ENCODE peak calls at places on chromosomes 4 and X, in eight cellular contexts. U is PC-3; O is Panc1; H is GM20000; C is CD8-positive, alpha-beta T cell; N is D721Med; P is B cell; Y is Caco-2. A is an unnamed sample.

GRCh38 chr4:17027495-17027894 is 129.1 kb upstream of the LDB2 start:
- DNase-seq in O (no peak), U (peak), N (no peak), Y (no peak), H (no peak), P (no peak), C (no peak), A (no peak)

GRCh38 chrX:66016905-66017658 is 22.8 kb downstream of the VSIG4 start:
- DNase-seq in H (peak), U (no peak), P (no peak), O (no peak), Y (no peak), N (no peak), C (no peak), A (no peak)

GRCh38 chrX:68841251-68842049 is 12.6 kb downstream of the EFNB1 start:
- DNase-seq in O (no peak), U (no peak), P (no peak), C (no peak), H (no peak), N (no peak), Y (no peak), A (no peak)

GRCh38 chr4:100483796-100484195 is 34.0 kb downstream of the EMCN start:
- DNase-seq in C (no peak), N (no peak), H (no peak), O (no peak), U (no peak), P (no peak), Y (no peak), A (no peak)

GRCh38 chrX:107827137-107827831 is 1.6 kb downstream of the MID2 start:
- DNase-seq in O (no peak), U (no peak), N (no peak), P (no peak), H (no peak), Y (no peak), C (no peak), A (no peak)

GRCh38 chrX:70421618-70422017 is 1.5 kb upstream of the GDPD2 start:
- DNase-seq in H (no peak), P (no peak), Y (no peak), C (no peak), U (no peak), O (no peak), N (no peak), A (no peak)

GRCh38 chrX:25034889-25035288 is 19.1 kb upstream of the ARX start:
- DNase-seq in U (peak), C (no peak), H (no peak), O (no peak), Y (no peak), P (no peak), N (no peak), A (no peak)

GRCh38 chrX:148601034-148601433 is 100.6 kb downstream of the AFF2 start:
- DNase-seq in P (no peak), N (no peak), H (no peak), C (no peak), O (no peak), U (no peak), Y (no peak), A (no peak)

GRCh38 chr4:53273726-53274125 is 92.1 kb downstream of the SCFD2 start:
- DNase-seq in H (no peak), O (no peak), C (no peak), U (no peak), Y (no peak), P (no peak), N (no peak), A (no peak)

GRCh38 chr4:26732356-26732755 is 128.3 kb upstream of the STIM2 start:
- DNase-seq in C (no peak), U (no peak), P (no peak), N (no peak), O (no peak), H (no peak), Y (no peak), A (no peak)

GRCh38 chrX:111837226-111837625 is 38.8 kb upstream of the TRPC5OS start:
- DNase-seq in C (no peak), N (no peak), P (no peak), O (no peak), H (no peak), U (no peak), Y (no peak), A (no peak)

GRCh38 chrX:119694601-119695534 is 1.9 kb upstream of the SEPTIN6 start:
- DNase-seq in Y (no peak), P (peak), O (no peak), N (no peak), H (no peak), U (no peak), C (no peak), A (no peak)

GRCh38 chr4:56371426-56372220 is 15.7 kb downstream of the AASDH start:
- DNase-seq in U (no peak), H (no peak), N (peak), P (no peak), C (no peak), O (no peak), Y (no peak), A (no peak)

GRCh38 chr4:139511320-139511719 is 44.7 kb downstream of the SETD7 start:
- DNase-seq in Y (no peak), U (no peak), O (no peak), C (no peak), P (no peak), H (no peak), N (no peak), A (no peak)

GRCh38 chr4:95830647-95831046 is 9.2 kb upstream of the PDHA2 start:
- DNase-seq in C (no peak), N (no peak), H (no peak), Y (no peak), P (no peak), U (no peak), O (no peak), A (no peak)

GRCh38 chr4:87848622-87849351 is 16.0 kb downstream of the MEPE start:
- DNase-seq in C (no peak), H (peak), N (no peak), U (peak), O (no peak), P (peak), Y (peak), A (no peak)

GRCh38 chrX:22073928-22074327 is 41.8 kb downstream of the PHEX start:
- DNase-seq in C (no peak), O (no peak), Y (peak), U (no peak), P (no peak), N (no peak), H (no peak), A (no peak)

GRCh38 chr4:122500852-122501501 is 44.5 kb upstream of the IL2 start:
- DNase-seq in C (no peak), U (no peak), Y (no peak), N (no peak), P (no peak), O (no peak), H (no peak), A (no peak)

DNA sequence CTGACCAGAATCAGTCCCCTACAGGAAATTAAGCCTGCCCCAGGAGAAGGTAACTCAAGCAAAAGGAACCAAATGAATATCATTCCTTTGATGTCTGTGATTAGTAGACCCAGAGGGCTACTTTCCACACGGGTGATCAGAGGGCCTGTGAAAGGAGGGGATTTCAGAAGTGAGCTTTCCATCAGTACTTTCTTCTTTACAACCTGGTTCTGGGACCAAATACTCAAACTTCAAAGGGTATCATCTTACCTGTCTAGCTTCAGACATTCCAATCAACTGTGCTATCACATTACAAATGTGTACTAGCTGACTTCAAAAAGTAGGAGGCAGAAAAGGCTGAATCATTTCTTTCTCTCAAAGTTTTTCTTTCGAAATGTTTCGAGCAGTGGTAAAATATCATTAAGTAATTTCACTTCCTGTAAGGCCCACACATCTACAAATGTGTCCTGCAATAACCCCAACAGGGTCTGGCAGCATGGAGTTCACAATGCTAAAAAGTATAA is 23.9 kb downstream of the ACSL4 start:
- DNase-seq in H (peak), N (no peak), O (no peak), P (no peak), U (peak), C (no peak), Y (peak), A (no peak)
- TF ChIP-seq CTCF in H (no peak), N (no peak), O (no peak), P (no peak), U (no peak), C (no peak), Y (no peak), A (peak)

GRCh38 chr4:116183241-116183640 is 902.1 kb downstream of the TRAM1L1 start:
- DNase-seq in C (no peak), O (no peak), N (no peak), U (no peak), P (no peak), Y (no peak), H (no peak), A (no peak)

DNA sequence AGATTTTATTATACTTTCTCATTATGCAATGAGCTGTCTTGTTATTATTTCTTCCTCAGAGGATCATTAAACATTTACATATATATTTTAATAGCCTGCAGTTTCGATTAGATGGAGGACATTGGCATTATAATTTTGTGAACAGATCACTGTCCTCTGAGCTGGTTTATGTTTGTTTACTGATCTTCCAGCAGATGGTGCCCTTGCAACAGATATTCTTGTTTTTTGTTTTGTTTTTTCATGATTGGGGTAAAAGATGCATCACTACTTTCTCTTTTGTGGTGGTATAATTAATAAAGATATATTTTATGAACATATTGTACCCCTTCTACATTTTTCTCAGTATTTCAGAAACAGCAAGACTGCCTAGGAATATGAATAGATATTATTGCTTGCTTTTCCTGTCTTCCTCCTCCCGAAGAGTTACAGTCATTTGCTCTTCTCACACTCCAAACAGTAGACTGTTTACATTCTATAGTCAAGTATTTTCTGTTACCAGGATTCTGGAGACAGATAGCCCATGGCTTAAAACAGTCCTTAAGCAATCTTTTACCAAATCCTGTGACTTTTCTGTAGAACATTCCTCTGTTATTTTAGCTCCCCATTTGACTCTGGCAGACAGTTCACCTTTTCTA is 905.2 kb downstream of the TRAM1L1 start:
- DNase-seq in O (no peak), C (no peak), P (no peak), H (peak), U (peak), Y (no peak), N (no peak), A (no peak)
- TF ChIP-seq CTCF in O (peak), C (no peak), P (no peak), H (peak), U (peak), Y (peak), N (peak), A (peak)

GRCh38 chr4:98506462-98507132 is 151.8 kb downstream of the TSPAN5 start:
- DNase-seq in U (no peak), N (no peak), C (no peak), P (no peak), Y (peak), O (no peak), H (no peak), A (no peak)
- TF ChIP-seq CTCF in U (peak), N (peak), C (no peak), P (no peak), Y (peak), O (peak), H (no peak), A (peak)

DNA sequence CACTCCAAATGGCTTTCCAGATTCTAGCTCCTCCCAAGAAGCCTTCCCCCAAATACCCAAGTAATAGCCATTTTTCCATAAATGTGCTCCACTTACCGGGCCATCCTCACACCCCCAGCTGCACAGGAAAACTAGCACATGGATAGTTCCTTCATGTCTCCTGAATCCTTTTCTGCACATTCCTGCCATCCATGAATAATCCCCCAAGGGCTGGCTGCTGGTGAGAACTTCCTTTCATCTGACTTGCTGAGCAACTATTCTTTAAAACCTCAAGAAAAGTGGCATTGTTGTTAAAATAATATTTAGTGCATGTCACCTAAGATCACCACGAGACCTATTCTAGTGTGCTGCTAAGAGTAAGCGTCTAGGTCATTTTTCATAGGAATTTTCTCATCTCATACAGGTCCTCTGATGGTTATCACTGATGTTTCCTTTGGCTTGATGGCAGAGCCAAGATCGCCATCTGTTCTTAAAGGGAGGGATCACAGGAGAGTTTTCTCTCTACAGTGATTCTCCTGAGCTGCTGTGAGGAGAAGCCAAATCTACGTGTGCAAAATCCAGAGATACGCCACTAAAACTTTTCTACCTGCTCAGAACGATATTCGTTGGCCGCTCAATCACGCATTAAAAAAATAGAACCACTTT is 71.3 kb downstream of the MAP3K15 start:
- DNase-seq in H (no peak), O (no peak), N (no peak), Y (no peak), P (no peak), C (no peak), U (no peak), A (no peak)
- TF ChIP-seq CTCF in H (no peak), O (no peak), N (no peak), Y (no peak), P (no peak), C (no peak), U (no peak), A (no peak)